ENCODE peak calls at places on chromosome 1, in six cellular contexts. B, P, A, D, O and R are unnamed samples.

GRCh38 chr1:227729881-227730629 is 5.0 kb downstream of the JMJD4 start:
- DNase-seq in D (peak), P (peak), A (no peak), B (peak), O (peak), R (peak)

GRCh38 chr1:157992031-157992568 is 1.3 kb upstream of the KIRREL1 start:
- DNase-seq in P (peak), B (no peak), A (no peak), O (peak), D (peak), R (no peak)

GRCh38 chr1:228264100-228264816 is 56.4 kb downstream of the OBSCN start:
- DNase-seq in D (no peak), A (no peak), B (no peak), O (no peak), P (no peak), R (no peak)

GRCh38 chr1:242005866-242006565 is 7.1 kb upstream of the MAP1LC3C start:
- DNase-seq in B (no peak), P (peak), D (no peak), O (no peak), A (no peak), R (no peak)

GRCh38 chr1:202056644-202057334 is 46.4 kb downstream of the ELF3 start:
- DNase-seq in B (peak), A (no peak), P (no peak), D (no peak), O (no peak), R (no peak)

GRCh38 chr1:204447736-204448135 is 36.1 kb upstream of the PPP1R15B start:
- DNase-seq in A (no peak), O (no peak), D (no peak), B (no peak), P (no peak), R (no peak)

GRCh38 chr1:52032785-52033131 is 852 bp downstream of the KTI12 start:
- DNase-seq in P (peak), D (peak), O (peak), B (no peak), A (no peak), R (no peak)

GRCh38 chr1:211654838-211655787 is 20.3 kb downstream of the NEK2 start:
- DNase-seq in O (peak), P (peak), A (peak), D (peak), B (peak), R (no peak)

GRCh38 chr1:55378582-55378981 is 163.4 kb upstream of the USP24 start:
- DNase-seq in P (peak), D (no peak), A (no peak), O (peak), B (no peak), R (no peak)

GRCh38 chr1:182134257-182134656 is 72.7 kb upstream of the ZNF648 start:
- DNase-seq in D (no peak), P (no peak), B (no peak), O (no peak), A (no peak), R (no peak)